ENCODE peak calls at places on chromosomes 6 and 20, in six cellular contexts. G is K562, C is HCT116, U is GM23338, I is GM12878, D is H1. Y is an unnamed sample.

GRCh38 chr6:85291326-85291725 is 158.6 kb upstream of the NT5E start:
- DNase-seq in I (no peak), C (no peak), G (no peak), D (no peak), U (no peak), Y (no peak)

GRCh38 chr6:582370-582769 is 74.5 kb downstream of the HUS1B start:
- DNase-seq in I (no peak), D (peak; percentile 63), G (no peak), C (no peak), U (peak; percentile 87), Y (no peak)

GRCh38 chr6:169393753-169394152 is 140.1 kb upstream of the THBS2 start:
- DNase-seq in I (no peak), G (no peak), D (no peak), C (no peak), U (no peak), Y (no peak)

GRCh38 chr6:166282394-166283032 is 25.7 kb downstream of the PRR18 start:
- DNase-seq in C (no peak), G (no peak), U (no peak), I (no peak), D (no peak), Y (no peak)

GRCh38 chr6:150410906-150411305 is 42.1 kb downstream of the IYD start:
- DNase-seq in G (no peak), U (no peak), C (no peak), I (no peak), D (no peak), Y (no peak)

GRCh38 chr6:37570801-37571200 is 71.1 kb upstream of the CCDC167 start:
- DNase-seq in G (no peak), D (no peak), U (peak; percentile 35), C (no peak), I (no peak), Y (no peak)

GRCh38 chr20:59518881-59519706 is 85.2 kb upstream of the PHACTR3 start:
- DNase-seq in D (peak; percentile 62), G (peak; percentile 57), I (no peak), C (peak; percentile 51), U (peak; percentile 85), Y (peak; percentile 46)

GRCh38 chr6:150813319-150813992 is 52.0 kb upstream of the MTHFD1L start:
- DNase-seq in C (peak; percentile 92), U (no peak), G (no peak), D (no peak), I (peak; percentile 78), Y (no peak)

GRCh38 chr20:64057628-64058498 is 5.1 kb upstream of the TCEA2 start:
- DNase-seq in D (peak; percentile 98), C (no peak), U (peak; percentile 92), G (peak; percentile 89), I (no peak), Y (peak; percentile 79)

GRCh38 chr6:122623279-122623678 is 13.1 kb downstream of the PKIB start:
- DNase-seq in U (no peak), C (no peak), D (no peak), G (no peak), I (no peak), Y (no peak)

GRCh38 chr20:33875055-33875454 is 63.9 kb downstream of the CHMP4B start:
- DNase-seq in I (no peak), G (no peak), U (no peak), C (no peak), D (no peak), Y (no peak)

GRCh38 chr6:133160531-133160930 is 80.6 kb upstream of the EYA4 start:
- DNase-seq in G (no peak), I (no peak), C (no peak), D (no peak), U (no peak), Y (no peak)

GRCh38 chr20:56630506-56631317 is 1.6 kb downstream of the TFAP2C start:
- DNase-seq in U (peak; percentile 69), D (peak; percentile 80), G (no peak), I (no peak), C (no peak), Y (no peak)

GRCh38 chr6:169966312-169967181 is 215.1 kb downstream of the ERMARD start:
- DNase-seq in D (peak; percentile 45), G (no peak), U (no peak), C (no peak), I (no peak), Y (no peak)

GRCh38 chr6:16524380-16524707 is 236.9 kb downstream of the ATXN1 start:
- DNase-seq in G (no peak), C (no peak), I (no peak), D (no peak), U (no peak), Y (no peak)

GRCh38 chr6:84568971-84569370 is 195.4 kb downstream of the TBX18 start:
- DNase-seq in U (peak; percentile 58), I (no peak), G (no peak), C (peak; percentile 10), D (no peak), Y (peak; percentile 64)

GRCh38 chr6:4776493-4776966 is 326 bp downstream of the CDYL start:
- DNase-seq in U (peak; percentile 49), C (no peak), D (no peak), I (no peak), G (peak; percentile 90), Y (peak; percentile 40)

GRCh38 chr20:25125636-25126035 is 43.7 kb upstream of the VSX1 start:
- DNase-seq in D (peak; percentile 14), C (no peak), G (no peak), I (no peak), U (no peak), Y (no peak)

GRCh38 chr6:16762265-16762546 is 946 bp upstream of the ATXN1 start:
- DNase-seq in C (no peak), G (no peak), D (no peak), I (no peak), U (peak; percentile 59), Y (no peak)

GRCh38 chr6:150866147-150867073 is 908 bp downstream of the MTHFD1L start:
- DNase-seq in I (peak; percentile 33), D (peak; percentile 91), G (peak; percentile 96), C (peak; percentile 58), U (peak; percentile 93), Y (peak; percentile 95)

GRCh38 chr6:72911463-72912153 is 289.7 kb downstream of the KCNQ5 start:
- DNase-seq in C (no peak), G (no peak), U (no peak), I (no peak), D (no peak), Y (no peak)

GRCh38 chr6:149560736-149561135 is 5.4 kb upstream of the GINM1 start:
- DNase-seq in U (peak; percentile 67), G (no peak), D (no peak), I (no peak), C (peak; percentile 58), Y (peak; percentile 21)

GRCh38 chr6:149450679-149451360 is 34.0 kb downstream of the ZC3H12D start:
- DNase-seq in I (no peak), G (no peak), U (peak; percentile 54), D (peak; percentile 64), C (no peak), Y (no peak)

GRCh38 chr6:34945317-34945716 is 56.3 kb downstream of the ANKS1A start:
- DNase-seq in D (no peak), U (no peak), G (no peak), I (no peak), C (no peak), Y (no peak)

GRCh38 chr6:34951741-34952140 is 62.7 kb downstream of the ANKS1A start:
- DNase-seq in I (no peak), C (no peak), U (peak; percentile 29), D (no peak), G (no peak), Y (no peak)

GRCh38 chr6:34953084-34954025 is 64.3 kb downstream of the ANKS1A start:
- DNase-seq in U (no peak), C (peak; percentile 6), G (no peak), D (no peak), I (no peak), Y (peak; percentile 70)

GRCh38 chr6:34950849-34951248 is 61.8 kb downstream of the ANKS1A start:
- DNase-seq in I (no peak), G (no peak), U (no peak), D (no peak), C (no peak), Y (no peak)

GRCh38 chr6:34947561-34947960 is 58.5 kb downstream of the ANKS1A start:
- DNase-seq in U (no peak), D (no peak), I (no peak), C (no peak), G (no peak), Y (no peak)
- H3K79me2 ChIP-seq in U (peaks cover 51% of the 10 kb centered on the region), D (no peaks in the 10 kb centered on the region), I (no peaks in the 10 kb centered on the region), C (peaks cover 24% of the 10 kb centered on the region), G (no peaks in the 10 kb centered on the region), Y (no peaks in the 10 kb centered on the region)

DNA sequence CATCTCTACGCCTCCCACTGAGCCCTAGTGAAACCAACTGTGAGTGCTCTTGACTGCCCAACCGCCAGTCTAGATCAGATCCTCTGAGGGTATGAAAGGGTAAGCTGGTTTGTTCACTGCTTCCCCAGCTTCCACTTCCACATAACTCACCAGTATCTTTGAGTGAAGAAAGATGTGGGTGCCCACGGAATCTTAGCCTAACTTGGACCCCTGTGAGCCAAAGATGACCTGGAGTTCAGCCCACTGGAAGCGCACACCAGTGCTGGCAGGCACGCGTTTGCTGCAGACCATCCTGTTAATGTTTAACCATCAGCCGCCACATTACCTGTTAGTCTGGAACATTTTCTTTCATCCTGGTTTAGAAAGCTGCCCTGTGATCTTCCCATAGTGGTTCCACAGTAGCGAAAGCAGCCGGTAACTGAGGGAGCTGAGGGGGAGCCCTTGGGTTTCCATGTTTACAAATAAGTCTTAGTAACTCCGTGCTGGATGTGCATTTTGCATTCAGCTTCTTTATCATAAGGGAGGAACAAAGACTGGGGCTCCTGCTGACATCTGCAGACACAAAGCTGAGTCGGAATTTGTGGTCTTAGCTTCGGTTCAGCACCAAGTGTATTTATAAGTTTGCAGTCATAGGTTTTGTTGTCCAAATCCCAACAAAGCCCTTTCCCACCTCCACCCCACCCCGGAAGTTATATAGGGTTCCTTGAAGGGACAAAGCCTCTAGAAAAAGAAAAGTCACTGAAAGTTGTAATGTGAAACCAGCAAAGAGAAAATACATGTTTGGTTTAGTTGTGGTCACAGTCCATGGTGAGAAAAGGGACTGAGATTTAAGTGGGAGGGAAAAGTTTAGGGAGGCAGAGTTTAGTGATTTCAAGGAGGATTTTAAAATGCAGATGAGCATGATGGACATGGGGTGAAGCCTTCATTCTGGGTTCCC is 71.0 kb downstream of the SSR1 start:
- DNase-seq in C (no peak), U (no peak), I (no peak), G (no peak), D (no peak), Y (no peak)
- TF ChIP-seq POLR2AphosphoS5 in C (no peak), U (no peak), I (no peak), G (no peak), D (no peak), Y (no peak)

DNA sequence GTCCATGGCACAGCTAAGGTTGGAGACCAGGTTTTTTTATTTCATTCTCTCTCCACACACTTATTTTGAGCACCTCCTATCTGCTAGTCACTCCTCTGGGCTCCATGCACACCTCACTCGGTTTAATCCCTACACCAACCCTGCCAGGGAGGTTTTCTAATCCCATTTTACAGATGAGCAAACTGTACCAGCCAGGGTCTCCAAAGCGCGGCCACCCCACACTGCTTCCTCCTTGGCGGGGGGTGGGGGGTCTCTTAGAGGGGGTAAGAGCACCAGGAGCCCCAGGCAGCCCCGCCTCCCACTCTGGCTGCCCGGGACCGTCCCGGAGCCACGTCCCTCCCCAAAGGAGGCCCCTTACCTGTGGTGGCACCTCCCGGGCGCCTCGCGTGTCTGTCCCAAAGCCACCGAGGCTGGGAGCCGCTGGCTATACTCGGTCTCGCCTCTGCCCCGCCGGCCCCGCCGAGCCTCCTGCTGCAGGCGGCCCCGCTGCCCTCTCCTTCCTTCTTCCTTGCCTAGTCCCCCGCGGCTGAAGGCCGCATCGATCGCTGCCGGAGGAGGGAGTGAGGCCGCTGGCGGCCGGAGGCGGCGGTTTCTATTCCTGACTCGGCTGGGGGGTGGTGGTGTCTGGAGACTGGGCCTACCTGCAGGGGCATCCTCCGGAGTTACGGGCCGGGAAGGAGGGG is at the start of gene KCNS1:
- DNase-seq in C (no peak), U (peak; percentile 84), G (peak; percentile 31), D (peak; percentile 86), I (no peak), Y (peak; percentile 25)
- TF ChIP-seq EZH2 in C (no peak), U (no peak), G (no peak), D (no peak), I (no peak), Y (peak; percentile 49)

GRCh38 chr6:15267221-15267620 is 21.4 kb downstream of the JARID2 start:
- DNase-seq in D (no peak), U (no peak), G (no peak), C (no peak), I (no peak), Y (no peak)
- H3K79me2 ChIP-seq in D (peaks cover 86% of the 10 kb centered on the region), U (peaks cover 100% of the 10 kb centered on the region), G (peaks cover 97% of the 10 kb centered on the region), C (peaks cover 96% of the 10 kb centered on the region), I (peaks cover 95% of the 10 kb centered on the region), Y (peaks cover 3% of the 10 kb centered on the region)

Y was measured in endothelial cell of umbilical vein.